ENCODE peak calls at places on chromosomes 5 and 9, in seven cellular contexts. P is PC-3, L is sigmoid colon, Z is heart right ventricle, U is AG09309, N is body of pancreas, Y is fibroblast of lung. I is an unnamed sample.

GRCh38 chr5:159854916-159855315 is 61.4 kb upstream of the ADRA1B start:
- DNase-seq in P (no peak), Y (peak), N (no peak), L (no peak), Z (no peak), U (no peak), I (no peak)

GRCh38 chr5:109329296-109330252 is 80.2 kb downstream of the PJA2 start:
- DNase-seq in U (peak), P (peak), Y (peak), N (no peak), Z (no peak), L (no peak), I (no peak)

GRCh38 chr5:28710360-28710759 is 1672.0 kb upstream of the CDH9 start:
- DNase-seq in L (no peak), Y (no peak), N (no peak), Z (no peak), P (peak), U (no peak), I (no peak)

GRCh38 chr5:56759521-56759920 is 55.8 kb upstream of the MAP3K1 start:
- DNase-seq in U (no peak), N (peak), L (no peak), Z (no peak), Y (no peak), P (peak), I (no peak)

GRCh38 chr9:34334337-34334824 is 5.0 kb downstream of the NUDT2 start:
- DNase-seq in U (no peak), L (no peak), P (no peak), Z (no peak), Y (peak), N (peak), I (no peak)

GRCh38 chr5:133121080-133121479 is 69.3 kb downstream of the HSPA4 start:
- DNase-seq in U (no peak), L (no peak), P (no peak), Y (peak), N (no peak), Z (no peak), I (no peak)

GRCh38 chr5:92927291-92927778 is 653.7 kb downstream of the NR2F1-AS1 start:
- DNase-seq in P (peak), L (no peak), Z (no peak), N (no peak), U (no peak), Y (peak), I (no peak)

GRCh38 chr9:138053996-138054752 is 176.6 kb downstream of the CACNA1B start:
- DNase-seq in P (no peak), Y (no peak), Z (no peak), L (peak), U (no peak), N (no peak), I (no peak)

GRCh38 chr5:15650266-15650665 is 150.3 kb downstream of the FBXL7 start:
- DNase-seq in N (no peak), U (no peak), P (no peak), L (no peak), Y (peak), Z (no peak), I (no peak)

GRCh38 chr9:88464851-88465250 is 70.1 kb upstream of the NXNL2 start:
- DNase-seq in U (no peak), L (no peak), Z (no peak), P (peak), Y (no peak), N (no peak), I (no peak)

GRCh38 chr9:125700791-125701190 is 6.2 kb downstream of the MAPKAP1 start:
- DNase-seq in Z (no peak), P (no peak), U (peak), N (no peak), L (no peak), Y (peak), I (no peak)

GRCh38 chr5:92518318-92518913 is 1062.6 kb downstream of the NR2F1-AS1 start:
- DNase-seq in Y (peak), P (peak), Z (no peak), N (peak), U (no peak), L (no peak), I (peak)

GRCh38 chr5:176388003-176388340 is 426 bp downstream of the NOP16 start:
- DNase-seq in N (no peak), Z (no peak), P (peak), Y (peak), L (no peak), U (no peak), I (no peak)

GRCh38 chr5:167678457-167678856 is 613.0 kb upstream of the WWC1 start:
- DNase-seq in U (no peak), N (no peak), Z (no peak), Y (peak), L (no peak), P (peak), I (no peak)

GRCh38 chr5:173278172-173278571 is 43.2 kb upstream of the NKX2-5 start:
- DNase-seq in Z (peak), N (no peak), Y (no peak), U (no peak), P (no peak), L (no peak), I (no peak)

GRCh38 chr9:124110307-124110915 is 98.8 kb downstream of the LHX2 start:
- DNase-seq in U (no peak), Y (peak), P (peak), Z (peak), N (peak), L (no peak), I (no peak)

GRCh38 chr9:100445903-100446549 is 19.1 kb downstream of the MSANTD3 start:
- DNase-seq in L (no peak), U (no peak), N (no peak), Z (no peak), Y (no peak), P (no peak), I (no peak)

GRCh38 chr5:174173766-174174165 is 128.3 kb downstream of the NSG2 start:
- DNase-seq in U (no peak), Y (no peak), L (no peak), N (no peak), Z (no peak), P (no peak), I (no peak)

GRCh38 chr5:145531038-145531734 is 304.0 kb downstream of the PRELID2 start:
- DNase-seq in U (peak), P (peak), N (peak), L (no peak), Z (no peak), Y (peak), I (peak)

GRCh38 chr5:38465702-38466443 is 90.6 kb downstream of the LIFR start:
- DNase-seq in Y (no peak), Z (no peak), L (no peak), U (no peak), N (no peak), P (no peak), I (no peak)

GRCh38 chr9:9108641-9109040 is 1309.1 kb upstream of the DMAC1 start:
- DNase-seq in P (no peak), Y (no peak), L (no peak), Z (no peak), N (no peak), U (no peak), I (no peak)

GRCh38 chr5:127925916-127926315 is 157.7 kb upstream of the SLC12A2 start:
- DNase-seq in Z (no peak), Y (peak), L (no peak), P (peak), N (peak), U (no peak), I (no peak)

GRCh38 chr9:120490888-120491595 is 88.9 kb downstream of the CDK5RAP2 start:
- DNase-seq in Z (no peak), U (no peak), P (no peak), L (no peak), Y (no peak), N (no peak), I (no peak)

GRCh38 chr9:99731950-99732349 is 89.7 kb upstream of the NR4A3 start:
- DNase-seq in L (no peak), Z (no peak), Y (no peak), N (no peak), U (no peak), P (no peak), I (no peak)

GRCh38 chr5:15621094-15621493 is 121.1 kb downstream of the FBXL7 start:
- DNase-seq in L (no peak), P (no peak), N (no peak), Y (peak), U (peak), Z (no peak), I (peak)

GRCh38 chr5:389197-389821 is 53.7 kb upstream of the EXOC3 start:
- DNase-seq in Z (no peak), U (no peak), P (no peak), N (no peak), L (no peak), Y (no peak), I (no peak)

GRCh38 chr5:93582677-93583524 is at the start of gene NR2F1:
- DNase-seq in L (peak), N (peak), Y (peak), U (peak), Z (peak), P (peak), I (peak)

GRCh38 chr5:6659941-6660684 is 26.9 kb downstream of the SRD5A1 start:
- DNase-seq in P (no peak), U (no peak), Z (no peak), L (no peak), N (no peak), Y (no peak), I (no peak)

GRCh38 chr5:95244479-95244878 is 40.4 kb downstream of the MCTP1 start:
- DNase-seq in L (no peak), N (no peak), Z (no peak), U (no peak), Y (no peak), P (no peak), I (no peak)

GRCh38 chr5:139402561-139403158 is 1.2 kb downstream of the SPATA24 start:
- DNase-seq in Z (no peak), L (no peak), Y (no peak), U (no peak), P (peak), N (no peak), I (no peak)

GRCh38 chr5:97383996-97384395 is 200.9 kb upstream of the RIOK2 start:
- DNase-seq in Y (peak), L (no peak), Z (no peak), P (peak), N (no peak), U (no peak), I (no peak)

GRCh38 chr5:72624641-72625236 is 117.5 kb upstream of the ZNF366 start:
- DNase-seq in Y (peak), N (no peak), Z (peak), L (peak), P (peak), U (peak), I (peak)

GRCh38 chr5:685262-686171 is 7.6 kb downstream of the TPPP start:
- DNase-seq in N (peak), P (no peak), L (peak), Y (no peak), Z (no peak), U (no peak), I (no peak)

GRCh38 chr5:141513627-141514329 is 24.9 kb downstream of the PCDHGC5 start:
- DNase-seq in L (peak), P (no peak), Z (peak), Y (peak), U (peak), N (peak), I (peak)

GRCh38 chr5:138595396-138595795 is 20.2 kb upstream of the HSPA9 start:
- DNase-seq in P (no peak), L (no peak), N (no peak), Y (no peak), U (no peak), Z (no peak), I (no peak)

GRCh38 chr9:79390077-79390673 is 181.6 kb upstream of the TLE4 start:
- DNase-seq in P (no peak), U (peak), N (no peak), Z (no peak), Y (peak), L (no peak), I (no peak)

GRCh38 chr9:82799300-82799699 is 263.6 kb downstream of the RASEF start:
- DNase-seq in Z (no peak), P (no peak), Y (peak), L (no peak), N (no peak), U (no peak), I (peak)

GRCh38 chr5:141960018-141960417 is 2.0 kb upstream of the PCDH12 start:
- DNase-seq in P (no peak), Z (no peak), U (no peak), N (no peak), L (no peak), Y (no peak), I (no peak)

GRCh38 chr5:146962801-146963355 is 84.3 kb upstream of the PPP2R2B start:
- DNase-seq in U (peak), N (no peak), Z (no peak), Y (peak), P (peak), L (no peak), I (no peak)

GRCh38 chr5:39648539-39649200 is 223.9 kb upstream of the DAB2 start:
- DNase-seq in Z (no peak), Y (peak), L (no peak), U (no peak), N (peak), P (peak), I (no peak)

GRCh38 chr5:157184117-157184516 is 3.5 kb downstream of the ITK start:
- DNase-seq in U (no peak), N (no peak), Z (no peak), P (no peak), L (no peak), Y (no peak), I (no peak)
- H3K4me3 ChIP-seq in U (no peak), N (no peak), Z (no peak), P (no peak), L (no peak), Y (no peak), I (no peak)

DNA sequence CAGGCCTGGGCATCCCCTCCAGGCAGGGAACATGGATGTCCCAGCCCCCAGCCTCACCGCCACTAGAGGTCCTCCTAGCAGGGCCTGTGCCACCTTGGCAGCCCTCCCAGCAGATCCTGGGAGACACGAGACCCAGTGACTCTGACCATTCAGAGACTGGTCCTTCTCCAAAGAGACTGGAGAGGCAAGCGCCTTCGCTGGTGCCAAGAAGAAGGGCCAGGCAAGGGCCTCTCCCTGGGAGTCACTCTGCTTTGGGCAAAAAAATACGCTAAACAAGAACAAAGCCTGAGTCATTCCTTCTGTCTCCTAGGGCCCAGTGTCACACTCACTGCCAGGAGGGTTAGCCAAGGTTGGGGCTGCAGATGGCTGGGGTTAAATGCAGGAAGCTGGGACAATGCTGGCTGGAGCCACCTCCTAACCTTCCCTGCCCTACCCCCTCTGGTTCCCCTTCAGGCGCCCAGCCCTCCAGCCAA is 35.3 kb upstream of the SMIM23 start:
- DNase-seq in U (no peak), N (peak), Y (peak), L (no peak), P (peak), Z (peak), I (no peak)
- TF ChIP-seq CTCF in U (no peak), N (no peak), Y (no peak), L (no peak), P (peak), Z (peak), I (peak)

GRCh38 chr5:79935992-79936643 is 54.9 kb downstream of the MTX3 start:
- DNase-seq in P (no peak), N (no peak), Z (peak), U (peak), Y (no peak), L (peak), I (no peak)

GRCh38 chr5:79934681-79935080 is 56.4 kb downstream of the MTX3 start:
- DNase-seq in U (no peak), L (no peak), Z (no peak), N (no peak), P (no peak), Y (no peak), I (no peak)

GRCh38 chr5:79932510-79933504 is 58.3 kb downstream of the MTX3 start:
- DNase-seq in P (no peak), N (no peak), Y (no peak), U (peak), L (no peak), Z (peak), I (peak)

GRCh38 chr5:79936644-79937216 is 54.3 kb downstream of the MTX3 start:
- DNase-seq in P (peak), L (no peak), Y (no peak), U (no peak), Z (no peak), N (no peak), I (no peak)

DNA sequence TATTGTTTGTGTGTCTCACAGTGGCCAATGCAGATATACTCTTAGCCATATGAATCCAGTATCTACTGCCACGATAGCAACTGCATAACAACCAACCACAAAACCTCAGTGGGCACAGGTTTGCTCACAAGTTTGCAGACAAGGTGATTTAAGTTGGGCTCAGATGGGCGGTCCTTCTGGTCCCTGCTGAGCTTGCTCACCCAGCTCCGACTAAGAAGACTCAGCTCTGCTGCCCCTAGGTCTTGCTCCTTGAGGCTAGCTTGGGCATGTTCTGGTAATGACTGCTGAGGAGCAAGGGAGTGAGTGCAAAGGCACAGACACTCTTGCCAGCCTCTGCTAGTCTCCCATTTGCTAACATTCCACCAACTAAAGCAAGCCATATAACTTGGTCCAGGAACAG is 52.6 kb downstream of the MTX3 start:
- DNase-seq in P (no peak), Z (no peak), Y (no peak), U (no peak), N (no peak), L (no peak), I (no peak)
- H3K4me3 ChIP-seq in P (no peak), Z (no peak), Y (no peak), U (no peak), N (no peak), L (no peak), I (no peak)

DNA sequence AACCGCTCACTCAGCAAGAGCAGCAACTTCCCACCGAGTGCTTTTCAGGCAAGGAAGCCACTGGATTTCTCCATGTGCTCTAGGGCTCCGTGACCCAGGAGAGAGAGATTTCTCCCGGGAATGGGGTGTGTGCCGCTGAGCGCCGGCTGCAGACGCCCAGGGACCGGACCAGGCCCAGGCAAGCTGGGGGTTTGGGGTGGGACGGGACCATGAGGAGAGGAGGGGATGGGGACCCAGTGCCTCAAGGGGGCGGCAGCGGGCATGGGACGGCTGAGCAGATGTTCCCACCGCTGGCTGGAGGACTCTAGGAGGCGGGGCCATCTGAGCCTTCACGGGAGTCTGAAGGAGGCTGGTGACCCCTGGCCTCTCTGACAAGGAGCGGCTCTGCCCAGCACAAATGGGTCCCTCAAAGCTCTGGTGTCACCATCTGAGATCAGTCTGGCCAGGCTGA is 8.5 kb downstream of the LCN9 start:
- DNase-seq in U (no peak), N (no peak), Z (no peak), L (peak), P (no peak), Y (no peak), I (no peak)
- TF ChIP-seq CTCF in U (no peak), N (no peak), Z (no peak), L (no peak), P (peak), Y (no peak), I (no peak)

GRCh38 chr5:170268153-170268689 is 29.4 kb downstream of the LCP2 start:
- DNase-seq in N (no peak), L (no peak), Z (no peak), U (no peak), Y (no peak), P (no peak), I (no peak)
- H3K4me3 ChIP-seq in N (no peak), L (peak), Z (no peak), U (no peak), Y (no peak), P (peak), I (no peak)

DNA sequence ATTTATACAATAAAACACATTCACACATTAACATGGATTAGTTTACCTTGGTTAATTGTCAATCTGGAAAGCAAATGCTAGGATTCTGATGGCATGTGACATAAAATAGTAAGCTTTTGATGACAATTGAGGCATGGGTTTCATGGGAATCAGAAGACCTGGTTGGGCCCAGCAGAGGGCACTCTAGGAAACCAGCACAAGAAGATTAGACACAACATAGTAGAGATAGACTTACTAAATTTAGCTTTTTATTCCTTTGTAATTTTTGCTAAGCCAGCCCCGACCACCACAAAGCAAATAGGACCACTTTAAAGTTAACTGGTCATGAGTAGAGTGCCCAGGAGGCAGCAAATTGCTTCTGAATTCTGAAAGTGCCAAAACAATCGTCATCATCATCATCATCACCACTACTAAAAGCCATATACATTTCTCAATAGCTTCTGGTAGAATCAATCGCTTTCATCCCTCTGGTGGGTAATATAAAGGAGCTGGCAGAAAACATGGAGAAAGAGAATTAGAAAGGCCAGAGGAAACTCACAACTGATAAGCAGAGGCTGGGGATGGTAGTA is 163.2 kb downstream of the ARRDC3 start:
- DNase-seq in Y (no peak), P (peak), L (no peak), U (peak), N (peak), Z (no peak), I (no peak)
- TF ChIP-seq CTCF in Y (no peak), P (peak), L (no peak), U (peak), N (no peak), Z (peak), I (peak)

DNA sequence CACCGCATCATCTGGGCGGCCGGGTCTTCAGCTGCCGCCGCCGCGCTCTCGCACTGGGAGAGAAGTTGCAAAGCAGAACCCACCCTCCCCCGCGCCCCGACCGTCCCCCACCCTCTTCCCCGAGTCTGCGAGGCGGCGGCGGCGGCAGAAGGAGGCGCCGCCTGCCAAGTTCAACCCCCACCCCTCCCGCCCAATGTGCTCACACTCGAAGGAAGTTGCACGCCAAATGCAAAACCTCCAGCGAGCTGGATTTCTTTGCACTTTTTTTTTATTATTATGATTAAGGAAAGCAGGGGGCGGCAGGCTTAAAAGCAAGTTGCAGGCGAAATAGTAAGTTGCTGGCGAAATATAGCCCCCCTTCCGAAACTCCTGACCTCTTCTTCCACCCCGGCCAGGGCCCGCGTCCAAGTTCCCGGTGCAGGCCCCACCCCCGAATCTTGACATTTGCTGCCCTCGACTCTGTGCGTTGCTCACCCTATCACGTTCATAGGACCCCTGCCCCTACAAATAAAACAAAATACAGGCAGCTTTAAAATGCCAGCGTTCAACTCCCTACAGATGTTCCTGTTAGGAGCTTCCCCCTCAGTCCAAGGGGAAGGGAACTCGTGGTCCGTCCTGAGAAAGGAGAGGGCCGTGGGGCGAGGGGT is 1.1 kb upstream of the NR3C1 start:
- DNase-seq in P (peak), U (peak), Z (peak), N (peak), Y (peak), L (peak), I (peak)
- H3K4me3 ChIP-seq in P (peak), U (peak), Z (peak), N (peak), Y (peak), L (peak), I (peak)

GRCh38 chr9:110426052-110426709 is 88.5 kb upstream of the TXNDC8 start:
- DNase-seq in N (no peak), U (no peak), P (peak), Z (no peak), Y (peak), L (no peak), I (no peak)
- TF ChIP-seq CTCF in N (no peak), U (peak), P (peak), Z (peak), Y (no peak), L (peak), I (peak)

I was measured in HFF-Myc.